ENCODE peak calls at places on chromosomes 13 and 19, in six cellular contexts. One of them, this sample, is unnamed. For H3K4me1, the result is how much of the 10 kb centered on the place peaks cover.

GRCh38 chr13:51728972-51729371 is 75.0 kb downstream of the DHRS12 start:
- DNase-seq in uterus: no peak
- DNase-seq in ovary: no peak
- DNase-seq in H1: no peak
- DNase-seq in gastrocnemius medialis: no peak
- DNase-seq in tibial nerve: no peak
- DNase-seq in this sample: no peak

GRCh38 chr13:87498681-87499080 is 172.5 kb upstream of the SLITRK5 start:
- DNase-seq in ovary: no peak
- DNase-seq in tibial nerve: no peak
- DNase-seq in uterus: no peak
- DNase-seq in gastrocnemius medialis: no peak
- DNase-seq in H1: no peak
- DNase-seq in this sample: no peak

GRCh38 chr19:40542197-40542859 is 34.3 kb upstream of the SHKBP1 start:
- DNase-seq in gastrocnemius medialis: peak
- DNase-seq in ovary: peak
- DNase-seq in tibial nerve: no peak
- DNase-seq in uterus: peak
- DNase-seq in H1: no peak
- DNase-seq in this sample: peak

GRCh38 chr13:51585696-51586095 is 1.4 kb downstream of the WDFY2 start:
- DNase-seq in tibial nerve: no peak
- DNase-seq in gastrocnemius medialis: no peak
- DNase-seq in H1: no peak
- DNase-seq in ovary: no peak
- DNase-seq in uterus: no peak
- DNase-seq in this sample: no peak

GRCh38 chr13:39818953-39819352 is 163.5 kb downstream of the COG6 start:
- DNase-seq in ovary: peak
- DNase-seq in gastrocnemius medialis: no peak
- DNase-seq in uterus: peak
- DNase-seq in tibial nerve: peak
- DNase-seq in H1: no peak
- DNase-seq in this sample: no peak

GRCh38 chr13:27622881-27623280 is 1.2 kb downstream of the POLR1D start:
- DNase-seq in H1: no peak
- DNase-seq in gastrocnemius medialis: no peak
- DNase-seq in uterus: no peak
- DNase-seq in ovary: no peak
- DNase-seq in tibial nerve: no peak
- DNase-seq in this sample: no peak

GRCh38 chr13:28719656-28720055 is 886 bp upstream of the SLC46A3 start:
- DNase-seq in H1: no peak
- DNase-seq in gastrocnemius medialis: no peak
- DNase-seq in tibial nerve: no peak
- DNase-seq in ovary: no peak
- DNase-seq in uterus: no peak
- DNase-seq in this sample: no peak

GRCh38 chr19:39307822-39308530 is 11.8 kb downstream of the IFNL1 start:
- DNase-seq in H1: no peak
- DNase-seq in uterus: no peak
- DNase-seq in ovary: no peak
- DNase-seq in gastrocnemius medialis: no peak
- DNase-seq in tibial nerve: no peak
- DNase-seq in this sample: no peak

GRCh38 chr19:6587093-6587820 is 3.7 kb downstream of the CD70 start:
- DNase-seq in uterus: no peak
- DNase-seq in ovary: no peak
- DNase-seq in tibial nerve: no peak
- DNase-seq in gastrocnemius medialis: no peak
- DNase-seq in H1: no peak
- DNase-seq in this sample: no peak
- TF ChIP-seq POLR2A in uterus: no peak
- TF ChIP-seq POLR2A in ovary: no peak
- TF ChIP-seq POLR2A in tibial nerve: no peak
- TF ChIP-seq POLR2A in gastrocnemius medialis: no peak
- TF ChIP-seq POLR2A in H1: no peak
- TF ChIP-seq POLR2A in this sample: no peak

DNA sequence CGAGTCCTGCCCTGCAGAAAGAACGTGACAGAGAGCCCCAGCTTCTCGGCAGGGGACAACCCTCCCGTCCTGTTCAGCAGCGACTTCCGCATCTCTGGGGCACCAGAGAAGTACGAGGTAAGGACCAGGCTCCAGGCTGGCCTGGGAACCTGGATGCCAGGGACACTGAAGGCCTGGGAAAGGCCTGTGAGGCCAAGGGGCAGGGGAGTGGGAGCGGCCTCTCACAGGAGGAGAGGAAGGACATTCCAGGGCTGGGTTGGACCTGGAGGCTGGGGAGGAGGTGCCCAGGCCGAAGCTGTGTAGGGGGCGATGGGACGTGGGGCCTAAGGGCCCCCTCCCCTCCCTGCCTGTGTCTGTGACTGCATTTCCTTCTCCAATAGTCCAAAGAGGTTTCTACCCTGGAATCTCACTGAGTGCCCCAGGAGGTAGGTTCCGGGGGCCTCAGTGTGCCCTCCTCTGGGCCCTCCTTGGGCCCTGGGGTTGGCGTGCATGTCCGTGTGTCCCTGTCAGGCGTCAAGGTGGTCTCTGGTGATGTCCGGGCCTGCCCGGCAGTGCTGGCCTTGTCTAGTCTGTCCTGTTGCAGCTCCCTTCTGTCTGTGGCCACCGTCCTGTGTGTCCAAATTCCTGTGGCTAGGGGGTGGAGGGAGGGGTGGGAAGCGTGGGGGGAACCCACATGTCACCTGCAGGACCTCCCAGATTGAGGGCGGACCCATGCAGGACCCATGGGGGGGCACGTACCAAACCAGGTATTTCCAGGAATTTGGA is 16.9 kb upstream of the CD22 start:
- DNase-seq in gastrocnemius medialis: no peak
- DNase-seq in ovary: peak
- DNase-seq in uterus: no peak
- DNase-seq in tibial nerve: no peak
- DNase-seq in H1: no peak
- DNase-seq in this sample: no peak
- H3K4me1 ChIP-seq in gastrocnemius medialis: under half
- H3K4me1 ChIP-seq in ovary: under half
- H3K4me1 ChIP-seq in uterus: under half
- H3K4me1 ChIP-seq in tibial nerve: under half
- H3K4me1 ChIP-seq in H1: under half
- H3K4me1 ChIP-seq in this sample: under half

GRCh38 chr19:13762635-13763235 is 1.6 kb upstream of the MRI1 start:
- DNase-seq in tibial nerve: no peak
- DNase-seq in uterus: no peak
- DNase-seq in gastrocnemius medialis: no peak
- DNase-seq in ovary: no peak
- DNase-seq in H1: no peak
- DNase-seq in this sample: no peak

GRCh38 chr19:13764821-13765394 is 586 bp downstream of the MRI1 start:
- DNase-seq in uterus: no peak
- DNase-seq in tibial nerve: no peak
- DNase-seq in gastrocnemius medialis: no peak
- DNase-seq in H1: no peak
- DNase-seq in ovary: no peak
- DNase-seq in this sample: no peak

GRCh38 chr19:13764101-13764807 is at the start of gene MRI1:
- DNase-seq in H1: no peak
- DNase-seq in gastrocnemius medialis: peak
- DNase-seq in ovary: peak
- DNase-seq in tibial nerve: peak
- DNase-seq in uterus: peak
- DNase-seq in this sample: peak

GRCh38 chr19:13761423-13761822 is 2.9 kb upstream of the MRI1 start:
- DNase-seq in uterus: no peak
- DNase-seq in gastrocnemius medialis: no peak
- DNase-seq in ovary: no peak
- DNase-seq in H1: no peak
- DNase-seq in tibial nerve: no peak
- DNase-seq in this sample: no peak

GRCh38 chr19:13763300-13763699 is 1.0 kb upstream of the MRI1 start:
- DNase-seq in ovary: no peak
- DNase-seq in H1: no peak
- DNase-seq in gastrocnemius medialis: no peak
- DNase-seq in uterus: no peak
- DNase-seq in tibial nerve: no peak
- DNase-seq in this sample: no peak
- H3K4me3 ChIP-seq in ovary: no peak
- H3K4me3 ChIP-seq in H1: no peak
- H3K4me3 ChIP-seq in gastrocnemius medialis: no peak
- H3K4me3 ChIP-seq in uterus: no peak
- H3K4me3 ChIP-seq in tibial nerve: no peak
- H3K4me3 ChIP-seq in this sample: no peak

DNA sequence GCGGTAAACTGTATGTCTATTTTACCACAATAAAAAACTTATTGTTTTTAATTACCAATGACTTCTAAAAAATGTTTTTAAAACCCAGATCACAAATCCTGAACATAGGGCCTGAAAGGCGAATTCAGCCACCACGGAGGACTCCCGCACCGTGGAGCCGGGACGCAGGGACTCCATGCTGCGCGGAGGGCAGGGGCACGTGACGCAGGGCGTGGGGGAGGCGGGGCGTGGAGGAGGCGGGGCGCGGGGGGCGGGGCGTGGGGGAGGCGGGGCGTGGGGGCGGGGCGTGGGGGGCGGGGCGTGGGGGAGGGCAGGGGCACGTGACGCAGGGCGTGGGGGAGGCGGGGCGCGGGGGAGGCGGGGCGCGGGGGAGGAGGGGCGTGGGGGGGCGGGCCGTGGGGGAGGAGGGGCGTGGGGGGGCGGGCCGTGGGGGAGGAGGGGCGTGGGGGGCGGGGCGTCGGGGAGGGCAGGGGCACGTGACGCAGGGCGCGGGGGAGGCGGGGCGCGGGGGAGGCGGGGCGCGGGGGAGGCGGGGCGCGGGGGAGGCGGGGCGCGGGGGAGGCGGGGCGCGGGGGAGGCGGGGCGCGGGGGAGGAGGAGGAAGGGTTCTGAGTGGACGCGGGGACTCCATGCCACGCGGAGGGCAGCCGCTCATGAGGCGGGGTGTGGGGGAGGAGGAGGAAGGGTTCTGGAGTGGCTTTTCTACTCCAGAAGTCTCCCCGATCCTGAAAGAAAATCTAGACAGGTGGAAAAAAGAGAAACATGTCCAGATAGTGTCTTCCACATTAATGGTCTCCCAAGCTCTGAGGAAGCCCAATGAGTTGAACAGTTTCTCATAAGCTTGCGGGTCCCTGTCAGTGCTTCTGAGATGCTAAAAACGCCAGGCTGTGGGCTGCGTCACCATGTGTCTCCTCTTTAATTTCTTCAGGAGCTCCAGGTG is 4.4 kb upstream of the PROZ start:
- DNase-seq in ovary: peak
- DNase-seq in uterus: peak
- DNase-seq in tibial nerve: peak
- DNase-seq in gastrocnemius medialis: peak
- DNase-seq in H1: no peak
- DNase-seq in this sample: peak
- TF ChIP-seq POLR2A in ovary: peak
- TF ChIP-seq POLR2A in uterus: peak
- TF ChIP-seq POLR2A in tibial nerve: no peak
- TF ChIP-seq POLR2A in gastrocnemius medialis: peak
- TF ChIP-seq POLR2A in H1: no peak
- TF ChIP-seq POLR2A in this sample: no peak

DNA sequence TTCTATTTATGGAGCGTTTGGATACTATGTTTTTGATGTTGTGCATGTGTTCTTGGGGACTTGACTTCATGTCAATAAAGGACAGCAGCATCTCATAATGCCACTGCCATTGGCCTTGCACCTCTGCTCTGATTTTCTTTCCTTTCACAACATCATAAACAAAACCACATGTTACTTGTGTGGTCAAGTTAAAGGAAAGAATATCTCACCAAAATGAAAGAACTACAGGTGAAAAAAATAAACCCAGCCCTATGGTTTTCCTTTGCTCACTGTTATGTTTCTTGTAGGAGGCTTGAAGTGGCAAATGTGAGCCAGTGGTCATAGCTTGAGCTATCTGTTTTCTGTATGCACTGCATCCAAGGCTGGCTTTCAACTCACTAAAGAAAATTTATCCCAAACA is 240.4 kb downstream of the KCNRG start:
- DNase-seq in gastrocnemius medialis: no peak
- DNase-seq in ovary: no peak
- DNase-seq in H1: no peak
- DNase-seq in uterus: no peak
- DNase-seq in tibial nerve: no peak
- DNase-seq in this sample: no peak
- H3K4me1 ChIP-seq in gastrocnemius medialis: under half
- H3K4me1 ChIP-seq in ovary: under half
- H3K4me1 ChIP-seq in H1: under half
- H3K4me1 ChIP-seq in uterus: under half
- H3K4me1 ChIP-seq in tibial nerve: under half
- H3K4me1 ChIP-seq in this sample: under half

DNA sequence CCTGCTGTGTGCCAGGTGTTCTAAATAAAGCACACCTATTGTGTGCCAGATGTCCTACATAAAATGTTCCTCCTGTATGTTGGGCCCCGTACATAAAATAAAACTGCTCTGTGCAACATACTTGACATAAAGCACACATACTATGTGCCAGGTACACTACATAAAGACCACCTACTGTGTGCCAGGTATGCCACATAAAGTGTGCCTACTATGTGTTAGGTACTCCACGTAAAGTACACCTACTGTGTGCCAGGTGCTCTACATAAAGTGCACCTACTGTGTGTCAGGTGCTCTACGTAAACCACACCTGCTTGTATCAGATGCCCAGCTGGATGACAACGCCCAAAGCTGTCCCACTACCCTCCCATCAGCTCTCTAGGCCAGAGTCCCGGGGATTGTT is 5.8 kb upstream of the OR10H5 start:
- DNase-seq in gastrocnemius medialis: no peak
- DNase-seq in ovary: no peak
- DNase-seq in uterus: no peak
- DNase-seq in tibial nerve: no peak
- DNase-seq in H1: no peak
- DNase-seq in this sample: no peak
- H3K4me3 ChIP-seq in gastrocnemius medialis: no peak
- H3K4me3 ChIP-seq in ovary: no peak
- H3K4me3 ChIP-seq in uterus: no peak
- H3K4me3 ChIP-seq in tibial nerve: no peak
- H3K4me3 ChIP-seq in H1: no peak
- H3K4me3 ChIP-seq in this sample: no peak

GRCh38 chr19:48646192-48646911 is 365 bp upstream of the CA11 start:
- DNase-seq in uterus: peak
- DNase-seq in H1: peak
- DNase-seq in gastrocnemius medialis: peak
- DNase-seq in ovary: peak
- DNase-seq in tibial nerve: peak
- DNase-seq in this sample: peak
- TF ChIP-seq POLR2A in uterus: no peak
- TF ChIP-seq POLR2A in H1: peak
- TF ChIP-seq POLR2A in gastrocnemius medialis: peak
- TF ChIP-seq POLR2A in ovary: peak
- TF ChIP-seq POLR2A in tibial nerve: no peak
- TF ChIP-seq POLR2A in this sample: no peak

This sample was measured in heart left ventricle.